ENCODE peak calls at places on chromosomes 4 and X, in eight cellular contexts. C is HCT116, I is SK-N-SH, T is A549, O is H1, M is HepG2, W is GM12878, A is K562. N is an unnamed sample.
A peak's percentile ranks its signal among the peaks of the same experiment; 100 is the strongest.

GRCh38 chr4:121070274-121070673 is 2.1 kb downstream of the NDNF start:
- DNase-seq in C (no peak), I (no peak), T (no peak), O (no peak), M (no peak), W (no peak), A (no peak), N (no peak)

GRCh38 chr4:3765271-3766206 is 646 bp upstream of the ADRA2C start:
- DNase-seq in C (no peak), I (peak; percentile 91), T (peak; percentile 56), O (no peak), M (peak; percentile 41), W (no peak), A (peak; percentile 75), N (no peak)

GRCh38 chrX:37818031-37818430 is 29.3 kb downstream of the DYNLT3 start:
- DNase-seq in C (no peak), I (no peak), T (no peak), O (no peak), M (no peak), W (no peak), A (no peak), N (no peak)

GRCh38 chr4:163495900-163496299 is 1.4 kb downstream of the TMA16 start:
- DNase-seq in C (no peak), I (peak; percentile 7), T (no peak), O (no peak), M (no peak), W (peak; percentile 60), A (no peak), N (peak; percentile 23)

GRCh38 chr4:19030048-19030447 is 1008.5 kb upstream of the LCORL start:
- DNase-seq in C (no peak), I (no peak), T (no peak), O (no peak), M (no peak), W (no peak), A (no peak), N (no peak)

GRCh38 chrX:70168238-70169188 is 8.8 kb upstream of the DGAT2L6 start:
- DNase-seq in C (peak; percentile 3), I (no peak), T (peak; percentile 62), O (peak; percentile 10), M (peak; percentile 25), W (no peak), A (peak; percentile 48), N (peak; percentile 34)

GRCh38 chrX:44844204-44844603 is 383 bp downstream of the DUSP21 start:
- DNase-seq in C (no peak), I (no peak), T (no peak), O (no peak), M (no peak), W (no peak), A (no peak), N (no peak)

GRCh38 chr4:86717651-86718050 is 123.5 kb downstream of the PTPN13 start:
- DNase-seq in C (no peak), I (no peak), T (peak; percentile 4), O (no peak), M (no peak), W (no peak), A (no peak), N (no peak)

GRCh38 chrX:1534321-1535168 is 2.4 kb downstream of the P2RY8 start:
- DNase-seq in C (no peak), I (no peak), T (no peak), O (no peak), M (no peak), W (no peak), A (no peak), N (no peak)

GRCh38 chr4:102501176-102501634 is at the start of gene NFKB1:
- DNase-seq in C (no peak), I (no peak), T (peak; percentile 76), O (no peak), M (peak; percentile 54), W (peak; percentile 55), A (peak; percentile 61), N (peak; percentile 81)

GRCh38 chr4:720111-720860 is 14.7 kb downstream of the PCGF3 start:
- DNase-seq in C (no peak), I (no peak), T (no peak), O (no peak), M (no peak), W (no peak), A (no peak), N (no peak)
- H3K27ac ChIP-seq in C (no peak overlapping the region), I (no peak overlapping the region), T (no peak overlapping the region), O (no peak overlapping the region), M (no peak overlapping the region), W (no peak overlapping the region), A (no peak overlapping the region), N (no peak overlapping the region)

DNA sequence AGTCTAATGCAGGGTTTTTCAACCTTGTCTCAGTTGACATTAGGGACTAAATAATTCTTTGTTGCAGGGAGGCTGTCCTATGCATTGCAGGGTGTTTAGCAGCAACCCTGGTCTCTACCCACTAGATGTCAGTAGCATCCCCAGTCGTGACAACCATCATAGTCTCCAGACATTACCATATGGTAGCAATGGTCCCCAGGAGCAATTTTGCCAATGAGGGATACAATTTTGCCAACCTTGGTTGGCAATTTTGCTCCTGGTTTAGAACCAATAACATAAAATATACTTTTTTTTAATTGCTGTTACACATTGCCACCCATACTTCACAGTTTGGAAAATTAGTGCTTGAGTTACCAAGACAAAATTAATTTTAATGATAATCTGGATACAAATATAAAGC is 6.0 kb downstream of the EREG start:
- DNase-seq in C (peak; percentile 70), I (peak; percentile 42), T (peak; percentile 78), O (no peak), M (peak; percentile 65), W (no peak), A (peak; percentile 64), N (peak; percentile 60)
- TF ChIP-seq MAX in C (no peak), I (no peak), T (peak; percentile 21), O (no peak), M (no peak), W (no peak), A (no peak), N (no peak)

GRCh38 chr4:61200991-61201526 is 933 bp downstream of the ADGRL3 start:
- DNase-seq in C (no peak), I (peak; percentile 56), T (no peak), O (no peak), M (no peak), W (no peak), A (no peak), N (no peak)
- H3K4me3 ChIP-seq in C (no peak overlapping the region), I (peak overlapping the region; percentile 59), T (peak overlapping the region; percentile 44), O (peak overlapping the region; percentile 52), M (no peak overlapping the region), W (no peak overlapping the region), A (no peak overlapping the region), N (peak overlapping the region; percentile 3)

GRCh38 chrX:153492153-153492454 is 2.7 kb upstream of the BGN start:
- DNase-seq in C (no peak), I (no peak), T (no peak), O (no peak), M (no peak), W (no peak), A (no peak), N (no peak)

GRCh38 chrX:153490217-153490616 is 4.6 kb upstream of the BGN start:
- DNase-seq in C (no peak), I (peak; percentile 64), T (no peak), O (no peak), M (no peak), W (no peak), A (no peak), N (no peak)

GRCh38 chrX:153493085-153493484 is 1.7 kb upstream of the BGN start:
- DNase-seq in C (no peak), I (no peak), T (no peak), O (no peak), M (no peak), W (no peak), A (no peak), N (no peak)

GRCh38 chrX:153492543-153492942 is 2.2 kb upstream of the BGN start:
- DNase-seq in C (no peak), I (no peak), T (no peak), O (no peak), M (no peak), W (no peak), A (no peak), N (no peak)

DNA sequence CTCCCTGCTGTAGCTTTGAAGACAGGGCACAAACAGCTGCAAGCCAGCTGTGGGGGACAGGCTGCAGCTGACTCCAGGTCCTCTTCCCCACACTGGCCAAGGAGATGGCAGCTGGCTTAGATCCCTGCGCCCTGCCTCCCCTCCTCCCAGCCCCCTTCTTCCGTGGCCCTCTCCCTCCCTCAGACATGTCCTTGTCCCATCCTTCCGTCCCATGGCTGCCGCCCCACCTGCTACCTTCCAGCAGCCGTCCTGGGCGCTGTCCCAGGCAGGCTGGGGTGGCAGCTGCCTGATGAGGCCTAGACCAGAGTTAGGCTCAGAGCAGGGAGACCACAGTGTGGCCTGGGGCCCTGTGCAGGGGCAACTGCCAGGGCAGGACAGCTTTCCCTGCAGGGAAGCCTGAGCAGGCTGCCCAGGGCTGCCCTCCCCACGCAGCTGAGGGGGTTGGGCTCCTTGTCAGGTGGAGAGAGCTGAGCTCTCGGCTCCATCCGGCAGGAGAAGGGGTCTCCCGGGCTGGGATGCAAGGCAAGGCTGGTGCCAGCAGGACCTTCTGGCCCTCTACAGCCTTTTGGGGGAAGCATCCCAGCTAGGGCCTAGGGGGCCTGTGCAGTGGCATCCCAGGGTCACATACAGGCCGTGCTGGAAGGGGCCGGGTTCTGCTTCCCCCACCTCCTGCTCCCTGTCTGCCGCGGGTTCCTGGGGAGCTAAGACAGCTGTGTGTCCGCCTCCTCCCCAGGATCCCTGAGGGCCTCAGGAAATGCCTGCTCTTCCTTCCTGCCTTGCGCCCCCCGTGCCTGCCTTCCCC is 3.2 kb upstream of the BGN start:
- DNase-seq in C (no peak), I (peak; percentile 66), T (no peak), O (no peak), M (no peak), W (no peak), A (no peak), N (no peak)
- H3K27ac ChIP-seq in C (no peak overlapping the region), I (peak overlapping the region; percentile 77), T (no peak overlapping the region), O (no peak overlapping the region), M (no peak overlapping the region), W (no peak overlapping the region), A (no peak overlapping the region), N (peak overlapping the region; percentile 43)

GRCh38 chrX:108169768-108170167 is 78.2 kb downstream of the ATG4A start:
- DNase-seq in C (no peak), I (no peak), T (no peak), O (no peak), M (no peak), W (no peak), A (no peak), N (no peak)

GRCh38 chrX:108167211-108167872 is 75.8 kb downstream of the ATG4A start:
- DNase-seq in C (peak; percentile 23), I (no peak), T (peak; percentile 63), O (no peak), M (no peak), W (no peak), A (no peak), N (peak; percentile 32)

GRCh38 chrX:108171671-108172070 is 80.1 kb downstream of the ATG4A start:
- DNase-seq in C (no peak), I (no peak), T (no peak), O (no peak), M (no peak), W (no peak), A (no peak), N (no peak)

GRCh38 chrX:108165349-108166111 is 74.0 kb downstream of the ATG4A start:
- DNase-seq in C (peak; percentile 15), I (peak; percentile 19), T (peak; percentile 54), O (no peak), M (peak; percentile 33), W (no peak), A (peak; percentile 33), N (peak; percentile 12)

GRCh38 chrX:108168961-108169740 is 77.6 kb downstream of the ATG4A start:
- DNase-seq in C (no peak), I (no peak), T (no peak), O (no peak), M (no peak), W (no peak), A (no peak), N (no peak)
- TF ChIP-seq MAX in C (no peak), I (no peak), T (no peak), O (no peak), M (no peak), W (no peak), A (no peak), N (no peak)

N was measured in endothelial cell of umbilical vein.